ENCODE peak calls at places on chromosomes 3 and 15, in seven cellular contexts. G is GM20000, I is GM06990, C is psoas muscle, U is mesothelial cell of epicardium, F is PC-3, Q is foreskin fibroblast. E is an unnamed sample.
A peak's percentile ranks its signal among the peaks of the same experiment; 100 is the strongest.

GRCh38 chr3:41304603-41305002 is 105.3 kb downstream of the CTNNB1 start:
- DNase-seq in I (no peak), C (no peak), Q (peak; percentile 51), F (peak; percentile 43), U (no peak), G (no peak), E (no peak)

GRCh38 chr15:78064544-78064943 is 13.0 kb downstream of the TBC1D2B start:
- DNase-seq in G (no peak), Q (peak; percentile 71), U (no peak), C (no peak), I (no peak), F (no peak), E (no peak)

GRCh38 chr3:30350901-30351300 is 255.5 kb upstream of the TGFBR2 start:
- DNase-seq in F (no peak), G (no peak), I (no peak), C (no peak), U (no peak), Q (no peak), E (no peak)

GRCh38 chr15:48536681-48537091 is 108.8 kb downstream of the FBN1 start:
- DNase-seq in I (no peak), Q (peak; percentile 41), G (no peak), F (no peak), U (no peak), C (no peak), E (no peak)

GRCh38 chr15:59035157-59035556 is 47.7 kb downstream of the RNF111 start:
- DNase-seq in Q (no peak), F (no peak), G (no peak), I (no peak), U (no peak), C (no peak), E (no peak)

GRCh38 chr15:76239786-76240185 is 71.5 kb downstream of the ETFA start:
- DNase-seq in Q (peak; percentile 8), C (no peak), I (no peak), G (no peak), F (no peak), U (no peak), E (no peak)

GRCh38 chr3:182325213-182325941 is 467.9 kb upstream of the ATP11B start:
- DNase-seq in I (peak; percentile 30), U (no peak), F (peak; percentile 45), G (peak; percentile 13), Q (no peak), C (no peak), E (no peak)

GRCh38 chr3:51777985-51778384 is 1.1 kb downstream of the IQCF6 start:
- DNase-seq in C (peak; percentile 72), F (peak; percentile 5), G (no peak), I (no peak), Q (no peak), U (no peak), E (no peak)

GRCh38 chr3:15656342-15656741 is 54.8 kb downstream of the BTD start:
- DNase-seq in G (no peak), Q (no peak), F (peak; percentile 7), C (no peak), I (no peak), U (no peak), E (no peak)

GRCh38 chr15:77118787-77119410 is 48.0 kb upstream of the TSPAN3 start:
- DNase-seq in F (peak; percentile 68), U (no peak), G (peak; percentile 58), I (peak; percentile 15), C (no peak), Q (peak; percentile 81), E (peak; percentile 59)

GRCh38 chr3:71728632-71729342 is 3.6 kb upstream of the EIF4E3 start:
- DNase-seq in C (no peak), Q (no peak), F (no peak), G (no peak), U (no peak), I (no peak), E (no peak)

GRCh38 chr15:23532019-23532418 is 33.5 kb upstream of the MKRN3 start:
- DNase-seq in U (no peak), G (no peak), Q (peak; percentile 0), F (peak; percentile 39), I (no peak), C (no peak), E (no peak)

GRCh38 chr3:45642731-45643152 is 46.5 kb upstream of the SACM1L start:
- DNase-seq in C (peak; percentile 52), G (no peak), I (no peak), F (no peak), U (no peak), Q (peak; percentile 44), E (no peak)

GRCh38 chr3:189833996-189834395 is 202.8 kb downstream of the TP63 start:
- DNase-seq in G (no peak), C (no peak), F (no peak), U (no peak), Q (no peak), I (no peak), E (no peak)

GRCh38 chr15:77391372-77391951 is 28.4 kb downstream of the PEAK1 start:
- DNase-seq in G (no peak), C (no peak), Q (no peak), U (no peak), I (no peak), F (no peak), E (no peak)

GRCh38 chr3:191238321-191238817 is 39.3 kb downstream of the OSTN start:
- DNase-seq in U (no peak), G (no peak), I (no peak), C (no peak), F (peak; percentile 92), Q (peak; percentile 77), E (no peak)

GRCh38 chr3:76509179-76509830 is 530.6 kb upstream of the ROBO2 start:
- DNase-seq in F (no peak), I (no peak), Q (no peak), G (no peak), C (no peak), U (no peak), E (no peak)

GRCh38 chr3:43692085-43692484 is 1.3 kb downstream of the ABHD5 start:
- DNase-seq in Q (no peak), G (no peak), C (no peak), F (no peak), U (no peak), I (no peak), E (no peak)

GRCh38 chr3:150725548-150725947 is 21.8 kb upstream of the ERICH6 start:
- DNase-seq in U (no peak), Q (no peak), I (no peak), G (no peak), F (peak; percentile 65), C (no peak), E (no peak)

GRCh38 chr3:130491431-130491830 is 25.5 kb upstream of the COL6A6 start:
- DNase-seq in U (peak; percentile 43), Q (no peak), C (no peak), F (no peak), G (no peak), I (no peak), E (no peak)

GRCh38 chr3:157581331-157581730 is 78.1 kb upstream of the VEPH1 start:
- DNase-seq in C (no peak), Q (peak; percentile 79), F (no peak), U (no peak), G (no peak), I (no peak), E (no peak)

GRCh38 chr3:43346990-43347749 is 60.8 kb downstream of the SNRK start:
- DNase-seq in Q (no peak), C (no peak), I (no peak), U (no peak), F (no peak), G (no peak), E (no peak)

GRCh38 chr3:53796161-53796560 is 50.1 kb downstream of the CHDH start:
- DNase-seq in G (no peak), U (no peak), I (no peak), C (no peak), F (no peak), Q (no peak), E (no peak)

GRCh38 chr15:45314960-45315359 is 62.9 kb downstream of the SLC28A2 start:
- DNase-seq in U (no peak), G (no peak), F (peak; percentile 65), Q (peak; percentile 9), C (no peak), I (no peak), E (no peak)
- TF ChIP-seq CTCF in U (no peak), G (no peak), F (peak; percentile 50), Q (peak; percentile 7), C (no peak), I (no peak), E (peak; percentile 3)

GRCh38 chr15:62338497-62338896 is 173.4 kb upstream of the C2CD4B start:
- DNase-seq in Q (no peak), F (no peak), I (no peak), C (no peak), G (no peak), U (no peak), E (no peak)
- TF ChIP-seq CTCF in Q (no peak), F (no peak), I (no peak), C (no peak), G (no peak), U (no peak), E (no peak)

DNA sequence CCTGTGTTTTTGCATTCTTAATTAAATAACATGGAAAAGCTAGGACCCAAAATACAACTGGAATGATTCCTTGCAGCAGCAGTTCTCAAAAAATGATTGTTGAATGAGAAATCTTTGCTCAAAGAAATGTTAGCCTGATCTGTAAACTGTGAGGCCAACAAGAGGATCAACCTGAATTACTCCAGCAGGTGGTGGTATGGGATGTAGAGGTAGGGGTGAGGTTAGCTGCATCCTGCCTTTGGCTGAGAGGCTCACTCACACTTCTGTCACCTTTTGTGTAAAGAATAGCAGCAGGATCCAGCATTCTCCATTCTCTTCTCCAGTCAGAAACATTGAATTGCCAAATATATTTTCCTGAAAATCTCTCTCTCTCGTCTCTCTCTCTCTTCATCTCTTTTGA is 26.5 kb upstream of the FAM98B start:
- DNase-seq in C (no peak), G (no peak), U (no peak), I (no peak), F (no peak), Q (no peak), E (no peak)
- TF ChIP-seq CTCF in C (no peak), G (no peak), U (no peak), I (no peak), F (no peak), Q (no peak), E (no peak)

GRCh38 chr15:47504624-47505256 is 212.6 kb upstream of the SEMA6D start:
- DNase-seq in G (no peak), C (no peak), Q (no peak), U (no peak), I (no peak), F (no peak), E (no peak)

GRCh38 chr15:47496343-47497185 is 220.7 kb upstream of the SEMA6D start:
- DNase-seq in U (no peak), I (no peak), C (no peak), G (no peak), F (no peak), Q (no peak), E (no peak)

GRCh38 chr15:47505712-47506542 is 211.4 kb upstream of the SEMA6D start:
- DNase-seq in F (no peak), C (no peak), U (no peak), Q (peak; percentile 82), G (no peak), I (no peak), E (peak; percentile 67)

GRCh38 chr15:47503884-47504283 is 213.4 kb upstream of the SEMA6D start:
- DNase-seq in I (no peak), C (no peak), F (no peak), Q (no peak), G (no peak), U (no peak), E (no peak)

DNA sequence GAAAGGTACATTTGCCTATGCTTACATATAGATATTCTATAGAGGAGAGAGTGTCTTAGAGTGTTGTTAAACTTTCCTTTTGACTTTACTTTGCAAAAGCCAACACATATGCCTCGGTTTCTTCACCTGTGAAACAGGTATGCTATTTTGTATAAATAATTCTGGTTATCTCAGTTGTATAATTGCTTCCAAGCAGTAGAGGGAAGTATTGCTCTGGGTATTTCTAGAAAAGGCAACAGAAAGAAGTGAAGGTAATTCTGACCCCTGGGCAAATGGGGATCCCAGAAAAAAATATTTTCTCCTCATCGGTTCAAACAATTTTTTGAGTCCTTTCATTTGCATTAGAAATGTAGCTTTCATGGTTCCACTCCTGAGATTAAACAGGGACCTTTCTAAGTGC is 216.5 kb upstream of the SEMA6D start:
- DNase-seq in Q (no peak), F (no peak), I (no peak), C (no peak), G (no peak), U (no peak), E (no peak)
- TF ChIP-seq CTCF in Q (no peak), F (peak; percentile 47), I (no peak), C (no peak), G (no peak), U (no peak), E (no peak)